ENCODE peak calls at places on chromosomes 12 and 14, in six cellular contexts. U, Z, S, Y, W and Q are unnamed samples.
A peak's percentile ranks its signal among the peaks of the same experiment; 100 is the strongest.

GRCh38 chr12:7093892-7094291 is 1.6 kb upstream of the C1R start:
- ATAC-seq in U (no peak), Z (no peak), S (no peak), Y (peak; percentile 42), W (no peak), Q (no peak)

GRCh38 chr14:85402546-85403162 is 127.3 kb upstream of the FLRT2 start:
- ATAC-seq in U (no peak), Z (no peak), S (no peak), Y (no peak), W (no peak), Q (no peak)

GRCh38 chr14:57408037-57408436 is 17.7 kb downstream of the NAA30 start:
- ATAC-seq in U (no peak), Z (no peak), S (no peak), Y (no peak), W (no peak), Q (no peak)

GRCh38 chr14:36579573-36580140 is 2.8 kb downstream of the NKX2-8 start:
- ATAC-seq in U (no peak), Z (no peak), S (no peak), Y (no peak), W (no peak), Q (no peak)

GRCh38 chr12:12922191-12922616 is 29.8 kb downstream of the GPRC5D start:
- ATAC-seq in U (no peak), Z (no peak), S (no peak), Y (peak; percentile 83), W (no peak), Q (peak; percentile 69)

GRCh38 chr12:39390752-39391151 is 52.2 kb downstream of the KIF21A start:
- ATAC-seq in U (no peak), Z (no peak), S (no peak), Y (no peak), W (no peak), Q (no peak)

GRCh38 chr12:7134371-7135166 is 4.4 kb downstream of the CLSTN3 start:
- ATAC-seq in U (no peak), Z (no peak), S (no peak), Y (no peak), W (no peak), Q (no peak)

GRCh38 chr12:50626026-50626425 is 121.2 kb downstream of the DIP2B start:
- ATAC-seq in U (no peak), Z (no peak), S (no peak), Y (peak; percentile 61), W (no peak), Q (no peak)

GRCh38 chr12:68686595-68687521 is at the start of gene NUP107:
- ATAC-seq in U (peak; percentile 91), Z (peak; percentile 97), S (peak; percentile 98), Y (peak; percentile 99), W (peak; percentile 95), Q (peak; percentile 100)
- TF ChIP-seq POLR2A in U (peak; percentile 76), Z (peak; percentile 94), S (peak; percentile 89), Y (peak; percentile 60), W (peak; percentile 90), Q (peak; percentile 7)

GRCh38 chr12:124361996-124362395 is 67.1 kb downstream of the RFLNA start:
- ATAC-seq in U (no peak), Z (no peak), S (no peak), Y (no peak), W (no peak), Q (no peak)

GRCh38 chr12:124363376-124363965 is 68.6 kb downstream of the RFLNA start:
- ATAC-seq in U (no peak), Z (no peak), S (no peak), Y (no peak), W (no peak), Q (no peak)

GRCh38 chr12:124359671-124360581 is 65.0 kb downstream of the RFLNA start:
- ATAC-seq in U (no peak), Z (no peak), S (no peak), Y (peak; percentile 61), W (no peak), Q (peak; percentile 93)

GRCh38 chr12:124358572-124358971 is 63.7 kb downstream of the RFLNA start:
- ATAC-seq in U (no peak), Z (no peak), S (no peak), Y (no peak), W (no peak), Q (no peak)

DNA sequence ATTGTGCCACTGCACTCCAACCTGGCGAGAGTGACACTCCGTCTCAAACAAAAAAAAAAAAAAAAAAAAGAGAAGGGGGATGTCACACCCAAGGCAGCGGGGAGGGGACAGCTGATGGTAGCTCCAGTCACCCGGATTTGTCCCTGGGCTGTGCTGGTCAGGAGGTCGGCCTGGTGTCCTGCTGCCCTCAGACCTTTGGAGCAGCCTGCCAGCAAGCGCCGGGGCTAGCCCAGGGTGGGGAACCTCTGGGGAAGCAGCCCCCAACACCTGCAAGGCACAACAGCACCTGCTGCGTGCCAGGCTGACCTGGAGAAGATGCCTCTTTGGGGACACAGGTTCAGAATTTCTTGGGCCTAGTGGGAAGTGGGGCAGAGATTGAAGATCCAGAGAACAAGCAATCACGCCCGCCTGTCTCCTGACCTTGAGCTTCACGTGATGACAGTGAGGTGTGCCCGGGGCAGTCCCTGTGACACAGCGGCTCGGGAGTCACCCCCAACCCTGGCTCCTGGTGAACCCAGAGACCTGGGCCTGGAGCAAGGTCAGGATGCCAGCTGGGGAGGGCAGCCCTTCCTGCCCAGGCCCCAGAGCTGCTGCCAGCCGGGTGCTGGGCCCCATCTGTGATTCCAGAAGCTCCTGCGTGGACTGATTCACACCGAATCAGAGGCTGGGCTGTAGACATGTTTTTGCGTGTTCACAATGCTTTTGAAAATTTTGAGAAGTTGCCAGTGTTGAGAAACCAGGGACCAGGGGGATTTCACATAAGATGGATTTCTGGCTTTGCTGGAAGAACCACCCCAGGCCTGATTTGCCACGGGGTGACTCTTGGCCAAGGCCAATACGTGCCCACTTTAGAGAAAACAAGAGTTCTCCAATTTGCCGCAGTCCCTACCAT is 66.4 kb downstream of the RFLNA start:
- ATAC-seq in U (no peak), Z (no peak), S (no peak), Y (no peak), W (no peak), Q (no peak)
- H3K27ac ChIP-seq in U (no peak overlapping the region), Z (no peak overlapping the region), S (no peak overlapping the region), Y (no peak overlapping the region), W (no peak overlapping the region), Q (peak overlapping the region; percentile 75)

GRCh38 chr12:106114084-106115068 is 24.4 kb downstream of the NUAK1 start:
- ATAC-seq in U (no peak), Z (no peak), S (no peak), Y (peak; percentile 73), W (no peak), Q (peak; percentile 86)
- TF ChIP-seq POLR2AphosphoS5 in U (no peak), Z (no peak), S (no peak), Y (peak; percentile 12), W (no peak), Q (peak; percentile 89)

GRCh38 chr12:29148065-29148957 is 767 bp upstream of the FAR2 start:
- ATAC-seq in U (peak; percentile 70), Z (peak; percentile 22), S (no peak), Y (peak; percentile 42), W (peak; percentile 37), Q (peak; percentile 16)

GRCh38 chr12:29149691-29150382 is 759 bp downstream of the FAR2 start:
- ATAC-seq in U (peak; percentile 4), Z (no peak), S (no peak), Y (peak; percentile 22), W (peak; percentile 36), Q (peak; percentile 14)

GRCh38 chr12:29146201-29146600 is 2.9 kb upstream of the FAR2 start:
- ATAC-seq in U (no peak), Z (no peak), S (no peak), Y (no peak), W (no peak), Q (no peak)

GRCh38 chr12:29152223-29152868 is 3.3 kb downstream of the FAR2 start:
- ATAC-seq in U (no peak), Z (peak; percentile 92), S (no peak), Y (peak; percentile 29), W (peak; percentile 17), Q (no peak)

DNA sequence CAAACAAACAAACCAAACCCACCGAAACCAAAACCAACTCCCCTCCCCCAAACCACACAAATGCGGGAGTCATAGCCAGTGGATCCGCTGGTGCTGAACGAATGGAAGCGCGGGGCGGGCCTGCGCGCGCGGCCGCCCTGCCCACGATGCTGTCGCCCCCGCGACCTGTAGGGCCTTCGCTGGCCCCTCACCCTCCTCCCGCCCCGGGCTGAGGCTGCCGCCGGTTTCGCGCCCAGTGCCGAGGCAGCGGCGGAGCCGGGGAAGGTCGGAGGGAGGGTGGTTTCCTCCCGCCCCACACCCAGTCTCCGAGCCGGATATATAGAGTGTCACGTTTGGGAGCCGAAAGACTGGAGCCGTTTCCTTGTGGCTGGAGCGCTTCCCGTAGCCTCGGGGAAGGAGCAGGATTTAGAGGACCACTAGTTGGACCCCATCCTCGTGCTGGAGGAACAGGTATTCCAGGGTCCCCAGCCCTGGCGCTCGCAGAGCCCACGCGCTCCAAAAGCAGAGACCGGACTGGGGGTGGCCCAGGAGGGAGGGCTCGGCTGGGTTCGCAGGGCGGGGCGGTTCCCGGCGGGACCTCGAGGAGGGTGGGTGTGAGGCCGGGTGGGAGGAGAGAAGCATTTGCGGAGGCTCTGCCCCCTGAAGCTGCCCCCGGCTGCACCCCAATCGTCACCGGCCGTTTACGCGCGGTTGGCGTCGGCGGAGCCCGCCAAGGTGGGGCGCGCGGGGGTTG is at the start of gene FAR2:
- ATAC-seq in U (peak; percentile 76), Z (peak; percentile 61), S (peak; percentile 29), Y (peak; percentile 87), W (peak; percentile 81), Q (peak; percentile 78)
- TF ChIP-seq POLR2A in U (peak; percentile 21), Z (peak; percentile 55), S (no peak), Y (no peak), W (peak; percentile 70), Q (no peak)

GRCh38 chr14:103313704-103314103 is 20.3 kb upstream of the EIF5 start:
- ATAC-seq in U (no peak), Z (no peak), S (no peak), Y (no peak), W (peak; percentile 12), Q (no peak)

GRCh38 chr14:103311171-103311997 is 22.7 kb upstream of the EIF5 start:
- ATAC-seq in U (no peak), Z (no peak), S (no peak), Y (no peak), W (no peak), Q (no peak)

GRCh38 chr14:103314496-103315277 is 19.4 kb upstream of the EIF5 start:
- ATAC-seq in U (no peak), Z (no peak), S (peak; percentile 45), Y (no peak), W (peak; percentile 83), Q (no peak)

GRCh38 chr14:103310576-103311095 is 23.4 kb upstream of the EIF5 start:
- ATAC-seq in U (no peak), Z (no peak), S (no peak), Y (no peak), W (no peak), Q (no peak)

DNA sequence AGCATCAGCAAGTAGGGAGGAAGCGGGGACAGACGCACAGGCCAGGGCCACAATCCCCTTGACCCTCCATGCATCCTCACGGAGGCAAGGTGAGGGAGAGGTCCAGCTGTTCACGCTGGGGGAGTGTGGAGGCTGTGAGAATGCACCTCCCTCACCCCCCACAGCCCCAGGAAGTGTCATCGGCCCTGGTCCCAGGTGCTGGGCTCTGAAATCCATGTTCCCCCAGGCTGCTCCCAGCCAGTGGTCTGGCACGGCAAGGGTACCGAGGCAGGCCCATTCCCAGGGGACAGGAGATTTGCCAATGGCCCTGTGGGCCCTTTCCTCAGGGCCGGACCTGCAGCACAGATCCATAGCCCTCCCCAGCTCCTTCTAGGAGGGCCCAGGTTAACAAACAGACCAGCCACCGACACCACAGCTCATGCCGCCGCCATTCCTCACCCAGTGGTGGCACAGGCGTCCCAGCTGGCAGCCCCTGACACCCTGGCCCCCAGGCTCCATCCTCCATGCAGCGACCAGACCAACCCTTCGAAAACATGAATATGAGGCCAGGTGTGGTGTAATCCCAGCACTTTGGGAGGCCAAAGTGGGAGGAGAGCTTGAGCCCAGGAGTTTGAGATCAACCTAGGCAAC is 21.9 kb upstream of the EIF5 start:
- ATAC-seq in U (no peak), Z (no peak), S (no peak), Y (no peak), W (no peak), Q (no peak)
- H3K27ac ChIP-seq in U (no peak overlapping the region), Z (no peak overlapping the region), S (no peak overlapping the region), Y (no peak overlapping the region), W (no peak overlapping the region), Q (no peak overlapping the region)